ENCODE peak calls at places on chromosome 18, in ten cellular contexts. G is activated CD4-positive, alpha-beta T cell treated with anti-CD3 and anti-CD28 coated beads for 36 hours; Z is progenitor cell of endocrine pancreas; J is GM23248; Q is activated naive CD4-positive, alpha-beta T cell; X is GM04504; W is SK-N-DZ; S is sciatic nerve; C is SW480; Y is NCI-H1930. K is an unnamed sample.

GRCh38 chr18:5542393-5543035 is 1.3 kb downstream of the EPB41L3 start:
- DNase-seq in G (peak; percentile 22), Z (peak; percentile 30), J (peak; percentile 55), Q (no peak), X (no peak), W (peak; percentile 20), S (peak; percentile 66), C (no peak), Y (no peak), K (no peak)

GRCh38 chr18:48345596-48345995 is 63.6 kb downstream of the ZBTB7C start:
- DNase-seq in G (peak; percentile 23), Z (no peak), J (peak; percentile 51), Q (no peak), X (no peak), W (no peak), S (no peak), C (no peak), Y (peak; percentile 25), K (no peak)

GRCh38 chr18:54647176-54647575 is 56.1 kb downstream of the DYNAP start:
- DNase-seq in G (peak; percentile 21), Z (no peak), J (peak; percentile 7), Q (no peak), X (no peak), W (no peak), S (no peak), C (peak; percentile 22), Y (peak; percentile 21), K (no peak)

GRCh38 chr18:6255121-6255742 is 159.5 kb downstream of the L3MBTL4 start:
- DNase-seq in G (no peak), Z (no peak), J (no peak), Q (no peak), X (no peak), W (no peak), S (no peak), C (no peak), Y (no peak), K (no peak)

GRCh38 chr18:31255953-31256352 is 62.0 kb upstream of the DSG1 start:
- DNase-seq in G (no peak), Z (no peak), J (no peak), Q (no peak), X (no peak), W (no peak), S (no peak), C (no peak), Y (no peak), K (no peak)

GRCh38 chr18:13219012-13219396 is 444 bp downstream of the LDLRAD4 start:
- DNase-seq in G (no peak), Z (no peak), J (no peak), Q (no peak), X (no peak), W (no peak), S (no peak), C (no peak), Y (no peak), K (no peak)

GRCh38 chr18:54736981-54737380 is 91.3 kb upstream of the RAB27B start:
- DNase-seq in G (no peak), Z (no peak), J (no peak), Q (no peak), X (no peak), W (no peak), S (no peak), C (no peak), Y (no peak), K (no peak)

GRCh38 chr18:21490745-21491144 is 109.8 kb downstream of the ESCO1 start:
- DNase-seq in G (no peak), Z (no peak), J (no peak), Q (no peak), X (no peak), W (no peak), S (no peak), C (no peak), Y (no peak), K (peak; percentile 71)

GRCh38 chr18:26818461-26818860 is 47.0 kb downstream of the AQP4 start:
- DNase-seq in G (no peak), Z (no peak), J (no peak), Q (no peak), X (no peak), W (no peak), S (no peak), C (no peak), Y (no peak), K (no peak)

GRCh38 chr18:48575658-48576453 is 37.0 kb downstream of the CTIF start:
- DNase-seq in G (no peak), Z (no peak), J (no peak), Q (no peak), X (no peak), W (no peak), S (no peak), C (no peak), Y (no peak), K (no peak)

GRCh38 chr18:6248017-6248416 is 166.7 kb downstream of the L3MBTL4 start:
- DNase-seq in G (no peak), Z (no peak), J (no peak), Q (no peak), X (no peak), W (no peak), S (no peak), C (no peak), Y (no peak), K (no peak)

GRCh38 chr18:31413137-31413536 is 34.4 kb upstream of the DSG3 start:
- DNase-seq in G (no peak), Z (no peak), J (no peak), Q (no peak), X (no peak), W (no peak), S (no peak), C (no peak), Y (no peak), K (no peak)

K was measured in thyroid gland.